ENCODE peak calls at places on chromosomes 11 and 22, in nine cellular contexts. O, H, W, Y, P, Q, N, X and T are unnamed samples.

GRCh38 chr11:123187670-123188507 is 7.2 kb downstream of the CLMP start:
- DNase-seq in H (no peak), W (no peak), Q (no peak), P (no peak), X (no peak), Y (peak; percentile 50), O (no peak), N (no peak), T (no peak)

GRCh38 chr11:119107538-119108150 is 500 bp downstream of the C2CD2L start:
- DNase-seq in X (no peak), Y (no peak), Q (no peak), O (no peak), W (no peak), H (peak; percentile 14), P (no peak), N (no peak), T (no peak)

GRCh38 chr11:36034572-36035331 is 90.9 kb downstream of the LDLRAD3 start:
- DNase-seq in X (no peak), Y (no peak), W (no peak), H (peak; percentile 55), O (no peak), P (no peak), N (peak; percentile 70), Q (peak; percentile 30), T (no peak)

GRCh38 chr11:127994736-127995135 is 592.6 kb downstream of the ETS1 start:
- DNase-seq in W (no peak), X (no peak), P (no peak), N (peak; percentile 15), H (no peak), O (no peak), Y (no peak), Q (peak; percentile 2), T (no peak)

GRCh38 chr22:17964153-17964552 is 60.2 kb downstream of the MICAL3 start:
- DNase-seq in X (no peak), P (no peak), Q (no peak), Y (no peak), O (no peak), H (no peak), W (no peak), N (no peak), T (no peak)

GRCh38 chr11:117717485-117718314 is 79.3 kb downstream of the DSCAML1 start:
- DNase-seq in Q (peak; percentile 30), O (no peak), Y (no peak), W (no peak), H (peak; percentile 31), N (no peak), X (no peak), P (no peak), T (no peak)

GRCh38 chr11:126607776-126608625 is 252.5 kb downstream of the ST3GAL4 start:
- DNase-seq in W (no peak), Y (no peak), N (no peak), Q (no peak), X (no peak), H (no peak), O (no peak), P (no peak), T (no peak)

GRCh38 chr11:2834893-2835767 is 50.4 kb downstream of the CDKN1C start:
- DNase-seq in P (no peak), W (no peak), N (no peak), X (no peak), Y (no peak), Q (peak; percentile 51), O (peak; percentile 33), H (no peak), T (no peak)

GRCh38 chr11:16412525-16413194 is 56.3 kb upstream of the SOX6 start:
- DNase-seq in P (no peak), X (no peak), H (no peak), O (no peak), N (no peak), Q (no peak), Y (no peak), W (no peak), T (no peak)

GRCh38 chr11:29135504-29135903 is 881.3 kb downstream of the KCNA4 start:
- DNase-seq in X (no peak), N (no peak), Y (no peak), Q (no peak), P (no peak), W (no peak), H (no peak), O (no peak), T (no peak)

GRCh38 chr11:118522571-118523072 is 4.7 kb upstream of the TTC36 start:
- DNase-seq in P (no peak), H (no peak), W (no peak), X (no peak), O (no peak), Q (peak; percentile 57), Y (no peak), N (no peak), T (no peak)

GRCh38 chr11:62974848-62975522 is 9.8 kb downstream of the SLC22A6 start:
- DNase-seq in X (peak; percentile 37), N (no peak), Y (no peak), H (peak; percentile 31), W (peak; percentile 45), Q (peak; percentile 14), P (no peak), O (peak; percentile 18), T (no peak)

GRCh38 chr11:75273989-75274391 is 33.4 kb downstream of the TPBGL start:
- DNase-seq in Y (peak; percentile 68), X (no peak), H (no peak), P (no peak), O (no peak), Q (no peak), N (no peak), W (peak; percentile 40), T (no peak)

DNA sequence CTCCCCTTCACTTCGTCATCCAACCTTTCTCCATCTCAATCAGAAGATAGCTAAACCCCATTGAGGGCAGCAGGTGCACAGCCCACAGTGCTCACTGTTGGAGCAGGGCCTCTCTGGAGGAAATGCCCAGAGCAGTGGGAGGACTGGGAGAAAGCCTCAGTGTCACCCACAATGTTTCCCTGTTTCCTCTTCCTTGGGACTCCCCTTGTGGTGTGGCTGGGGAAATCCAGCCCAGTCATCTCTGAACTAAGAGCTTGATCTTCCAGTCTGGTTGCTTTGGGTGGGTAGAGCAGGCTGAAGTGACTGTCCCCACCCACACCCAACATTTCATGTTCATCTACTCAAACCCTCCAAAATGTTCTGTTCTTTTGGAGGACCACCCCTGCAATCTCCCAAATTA is 29.8 kb upstream of the EED start:
- DNase-seq in N (no peak), O (no peak), W (no peak), P (no peak), Q (peak; percentile 82), Y (no peak), H (peak; percentile 5), X (no peak), T (no peak)
- TF ChIP-seq CTCF in N (no peak), O (peak; percentile 14), W (no peak), P (no peak), Q (peak; percentile 52), Y (no peak), H (peak; percentile 35), X (no peak), T (no peak)

DNA sequence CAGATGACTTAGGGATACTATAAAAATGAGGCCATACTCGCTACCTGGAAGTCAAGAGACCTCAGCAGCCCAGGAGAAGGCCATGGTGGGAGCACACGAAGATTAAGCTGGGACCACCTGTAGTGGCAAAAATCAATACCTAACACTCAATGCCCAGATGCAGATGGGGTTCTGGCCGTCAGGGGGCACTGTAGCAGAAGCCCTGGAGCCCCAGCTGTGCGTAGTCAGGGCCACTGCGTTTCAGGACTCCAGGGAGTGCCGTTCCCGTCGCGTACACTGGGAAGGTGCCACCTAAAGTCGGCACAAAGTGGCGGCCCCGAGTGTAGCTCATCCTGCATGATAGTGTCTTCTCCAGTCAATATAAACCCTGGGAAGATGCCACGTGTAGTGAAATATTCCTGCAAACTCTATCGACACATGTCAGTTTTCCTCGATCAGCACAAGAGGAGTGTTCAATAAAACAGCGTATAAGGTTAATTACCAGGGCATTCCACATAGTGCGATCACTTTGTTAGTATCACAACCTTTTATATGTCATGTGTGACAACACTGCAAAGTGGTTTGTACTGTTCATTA is 123.7 kb upstream of the NTM start:
- DNase-seq in H (peak; percentile 6), O (peak; percentile 16), Q (peak; percentile 23), P (peak; percentile 81), Y (no peak), W (no peak), N (no peak), X (peak; percentile 10), T (no peak)
- TF ChIP-seq CTCF in H (peak; percentile 47), O (peak; percentile 36), Q (peak; percentile 47), P (no peak), Y (no peak), W (no peak), N (peak; percentile 24), X (peak; percentile 65), T (peak; percentile 13)

DNA sequence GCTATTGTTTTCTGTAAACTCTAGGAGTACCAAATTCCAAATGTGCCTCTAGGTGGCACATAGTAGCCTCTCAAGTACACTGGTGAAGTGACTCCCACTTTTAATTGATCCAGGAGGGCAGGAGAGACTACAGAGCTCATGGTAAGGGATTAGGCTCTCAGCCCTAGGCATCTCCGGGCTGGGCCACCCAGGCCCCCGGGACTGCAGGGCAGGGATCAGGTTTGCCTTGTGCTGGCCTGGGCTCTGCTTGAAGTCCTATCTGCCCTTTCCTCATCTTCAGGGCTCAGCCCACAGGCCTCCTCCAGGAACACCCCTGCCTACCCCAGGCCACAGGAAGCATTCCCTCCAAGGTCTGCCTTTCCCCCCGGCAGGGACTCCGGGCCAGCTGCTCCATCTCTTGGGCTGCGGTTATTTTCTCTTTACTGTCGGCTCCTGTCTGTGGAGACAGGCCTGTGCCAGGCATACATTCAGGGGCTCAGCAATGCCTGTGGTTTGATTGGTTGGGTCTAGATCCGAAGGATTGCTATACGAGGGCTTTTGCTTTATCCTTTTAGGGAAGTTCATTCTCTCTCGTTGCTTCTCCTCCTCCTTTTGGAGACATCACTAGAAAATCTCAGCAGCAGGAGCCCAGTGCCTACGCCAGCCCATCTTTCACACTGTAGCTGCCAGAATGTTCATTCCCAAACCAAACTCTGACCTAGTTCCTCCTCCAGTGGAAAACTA is 32.8 kb downstream of the PARVA start:
- DNase-seq in O (no peak), X (no peak), Y (peak; percentile 86), Q (peak; percentile 15), W (peak; percentile 70), N (no peak), H (no peak), P (peak; percentile 91), T (no peak)
- TF ChIP-seq CTCF in O (no peak), X (no peak), Y (no peak), Q (no peak), W (no peak), N (peak; percentile 11), H (peak; percentile 36), P (no peak), T (peak; percentile 53)

DNA sequence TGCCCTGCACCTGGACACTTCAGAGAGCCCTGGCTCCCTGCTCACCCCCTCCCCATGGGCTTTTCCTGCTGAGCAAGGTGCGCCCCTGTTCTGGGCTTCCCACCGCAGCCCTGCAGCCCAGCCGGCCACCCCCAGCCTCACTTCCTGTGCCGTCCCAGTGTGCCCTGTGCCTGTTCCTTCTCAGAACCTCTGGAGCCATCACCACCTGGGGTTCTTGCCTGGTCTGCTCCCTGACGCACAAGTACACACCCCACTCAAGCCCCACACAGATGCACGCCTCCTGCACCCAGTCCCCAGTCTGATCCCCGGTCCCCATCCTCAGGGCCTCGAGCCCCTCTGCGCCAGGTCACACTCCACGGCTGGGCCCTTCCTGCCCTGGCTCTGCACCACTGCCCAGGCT is 23.9 kb upstream of the DGCR8 start:
- DNase-seq in N (no peak), X (no peak), Q (no peak), O (no peak), P (no peak), H (no peak), W (no peak), Y (no peak), T (no peak)
- TF ChIP-seq CTCF in N (no peak), X (no peak), Q (no peak), O (no peak), P (no peak), H (no peak), W (no peak), Y (no peak), T (no peak)